ENCODE peak calls at places on chromosomes 4 and X, in ten cellular contexts. Z is psoas muscle; W is substantia nigra; G is NCI-H1694; T is activated effector memory CD4-positive, alpha-beta T cell treated with anti-CD3 and anti-CD28 coated beads, Interleukin-2, amount 50 U/mL, for 16 hours; C is posterior vena cava; H is NCI-H446; K is stimulated activated CD8-positive, alpha-beta memory T cell treated with anti-CD3 and anti-CD28 coated beads, Interleukin-12 subunit alpha, Interleukin-12 subunit beta, amount 100 ng/mL, for 1 hour; B is T follicular helper cell; U is neural progenitor cell. S is an unnamed sample.

GRCh38 chr4:47326067-47326466 is 137.4 kb downstream of the COMMD8 start:
- DNase-seq in Z (no peak), W (no peak), G (no peak), T (no peak), C (no peak), H (no peak), K (no peak), B (no peak), U (no peak), S (no peak)

GRCh38 chrX:154735695-154736393 is 15.0 kb downstream of the GAB3 start:
- DNase-seq in Z (peak; percentile 75), W (no peak), G (no peak), T (no peak), C (peak; percentile 85), H (no peak), K (no peak), B (no peak), U (no peak), S (no peak)

GRCh38 chr4:98663226-98664006 is 5.0 kb upstream of the TSPAN5 start:
- DNase-seq in Z (no peak), W (no peak), G (no peak), T (peak; percentile 83), C (no peak), H (no peak), K (no peak), B (peak; percentile 28), U (no peak), S (peak; percentile 56)

GRCh38 chrX:20514358-20514757 is 247.6 kb upstream of the RPS6KA3 start:
- DNase-seq in Z (no peak), W (no peak), G (no peak), T (no peak), C (no peak), H (no peak), K (no peak), B (no peak), U (no peak), S (no peak)

GRCh38 chr4:165208741-165209388 is 1.5 kb downstream of the KLHL2 start:
- DNase-seq in Z (no peak), W (no peak), G (no peak), T (no peak), C (no peak), H (peak; percentile 18), K (no peak), B (no peak), U (no peak), S (no peak)

GRCh38 chr4:133584714-133585113 is 435.6 kb downstream of the PCDH10 start:
- DNase-seq in Z (no peak), W (no peak), G (no peak), T (no peak), C (no peak), H (no peak), K (no peak), B (no peak), U (no peak), S (no peak)

GRCh38 chr4:126916626-126917140 is 716.1 kb upstream of the INTU start:
- DNase-seq in Z (no peak), W (no peak), G (no peak), T (no peak), C (no peak), H (peak; percentile 35), K (no peak), B (no peak), U (no peak), S (no peak)

GRCh38 chrX:150293311-150294013 is 69.7 kb upstream of the MAMLD1 start:
- DNase-seq in Z (no peak), W (no peak), G (no peak), T (no peak), C (no peak), H (no peak), K (no peak), B (no peak), U (no peak), S (no peak)

GRCh38 chrX:112874140-112874539 is 33.5 kb upstream of the AMOT start:
- DNase-seq in Z (no peak), W (no peak), G (no peak), T (no peak), C (no peak), H (no peak), K (no peak), B (no peak), U (no peak), S (no peak)

S was measured in memory B cell.